ENCODE peak calls at places on chromosomes 3 and 15, in eight cellular contexts. F, I, R, W, N, E, L and A are unnamed samples. For H3K4me1, the result is how much of the 10 kb centered on the place peaks cover.

GRCh38 chr3:71859128-71859519 is 74.2 kb upstream of the PROK2 start:
- DNase-seq in F (no peak), I (peak), R (no peak), W (no peak), N (no peak), E (no peak), L (peak), A (peak)

GRCh38 chr3:40337136-40338108 is 27.9 kb downstream of the EIF1B start:
- DNase-seq in F (no peak), I (no peak), R (no peak), W (no peak), N (no peak), E (no peak), L (no peak), A (no peak)

GRCh38 chr3:71489315-71489761 is 94.2 kb downstream of the FOXP1 start:
- DNase-seq in F (no peak), I (no peak), R (no peak), W (no peak), N (peak), E (no peak), L (no peak), A (peak)

GRCh38 chr3:20141841-20142240 is 44.2 kb downstream of the SGO1 start:
- DNase-seq in F (peak), I (no peak), R (peak), W (peak), N (no peak), E (peak), L (no peak), A (no peak)

GRCh38 chr3:42166214-42166613 is 75.1 kb downstream of the TRAK1 start:
- DNase-seq in F (no peak), I (no peak), R (no peak), W (no peak), N (no peak), E (no peak), L (no peak), A (no peak)

GRCh38 chr3:20066848-20067617 is 26.8 kb downstream of the KAT2B start:
- DNase-seq in F (no peak), I (no peak), R (peak), W (no peak), N (no peak), E (no peak), L (no peak), A (no peak)

GRCh38 chr15:39834256-39834655 is 51.6 kb upstream of the FSIP1 start:
- DNase-seq in F (no peak), I (no peak), R (no peak), W (no peak), N (no peak), E (no peak), L (no peak), A (no peak)

GRCh38 chr15:70447927-70448698 is 315.2 kb downstream of the UACA start:
- DNase-seq in F (no peak), I (no peak), R (no peak), W (peak), N (peak), E (no peak), L (no peak), A (peak)

GRCh38 chr3:158702815-158703481 is 29.3 kb downstream of the RARRES1 start:
- DNase-seq in F (no peak), I (no peak), R (no peak), W (no peak), N (no peak), E (no peak), L (no peak), A (no peak)

GRCh38 chr15:98649621-98649995 is 1.3 kb downstream of the IGF1R start:
- DNase-seq in F (peak), I (no peak), R (peak), W (peak), N (peak), E (no peak), L (peak), A (peak)

GRCh38 chr15:50854594-50855490 is 53.6 kb upstream of the AP4E1 start:
- DNase-seq in F (no peak), I (peak), R (no peak), W (no peak), N (no peak), E (no peak), L (no peak), A (no peak)

GRCh38 chr3:36312351-36312750 is 68.0 kb upstream of the STAC start:
- DNase-seq in F (no peak), I (no peak), R (no peak), W (no peak), N (no peak), E (no peak), L (no peak), A (no peak)

GRCh38 chr3:126253072-126253471 is 72.7 kb upstream of the ALDH1L1 start:
- DNase-seq in F (no peak), I (no peak), R (no peak), W (no peak), N (no peak), E (no peak), L (no peak), A (no peak)

GRCh38 chr3:108420926-108421325 is 89.5 kb downstream of the MYH15 start:
- DNase-seq in F (no peak), I (no peak), R (no peak), W (no peak), N (no peak), E (no peak), L (no peak), A (no peak)

GRCh38 chr15:41897327-41897726 is 3.5 kb upstream of the SPTBN5 start:
- DNase-seq in F (peak), I (no peak), R (no peak), W (no peak), N (no peak), E (no peak), L (no peak), A (no peak)

GRCh38 chr3:100289339-100289738 is 28.5 kb downstream of the TBC1D23 start:
- DNase-seq in F (no peak), I (no peak), R (no peak), W (no peak), N (no peak), E (no peak), L (no peak), A (no peak)

GRCh38 chr15:84598993-84599392 is 1.8 kb upstream of the ZSCAN2 start:
- DNase-seq in F (peak), I (peak), R (no peak), W (peak), N (no peak), E (no peak), L (peak), A (no peak)

GRCh38 chr15:78255421-78256043 is 8.8 kb upstream of the DNAJA4 start:
- DNase-seq in F (no peak), I (no peak), R (no peak), W (no peak), N (no peak), E (no peak), L (no peak), A (no peak)

GRCh38 chr15:78259232-78259631 is 5.1 kb upstream of the DNAJA4 start:
- DNase-seq in F (no peak), I (no peak), R (no peak), W (no peak), N (no peak), E (no peak), L (no peak), A (no peak)

GRCh38 chr15:78257681-78258080 is 6.7 kb upstream of the DNAJA4 start:
- DNase-seq in F (no peak), I (no peak), R (no peak), W (no peak), N (no peak), E (no peak), L (no peak), A (no peak)

GRCh38 chr15:78260489-78260888 is 3.9 kb upstream of the DNAJA4 start:
- DNase-seq in F (no peak), I (no peak), R (no peak), W (no peak), N (no peak), E (no peak), L (no peak), A (no peak)

GRCh38 chr15:78256044-78256437 is 8.3 kb upstream of the DNAJA4 start:
- DNase-seq in F (no peak), I (no peak), R (no peak), W (no peak), N (no peak), E (no peak), L (no peak), A (no peak)
- H3K4me1 ChIP-seq in F (under half), I (under half), R (under half), W (under half), N (under half), E (under half), L (under half), A (under half)

GRCh38 chr3:133934996-133935842 is 39.5 kb upstream of the RAB6B start:
- DNase-seq in F (peak), I (no peak), R (no peak), W (no peak), N (no peak), E (no peak), L (no peak), A (no peak)

GRCh38 chr3:133933097-133934024 is 37.7 kb upstream of the RAB6B start:
- DNase-seq in F (no peak), I (no peak), R (no peak), W (no peak), N (no peak), E (no peak), L (no peak), A (no peak)

GRCh38 chr3:133932009-133932408 is 36.3 kb upstream of the RAB6B start:
- DNase-seq in F (no peak), I (no peak), R (no peak), W (no peak), N (no peak), E (no peak), L (no peak), A (no peak)

GRCh38 chr3:133935843-133936825 is 40.5 kb upstream of the RAB6B start:
- DNase-seq in F (no peak), I (no peak), R (no peak), W (no peak), N (no peak), E (no peak), L (no peak), A (no peak)

DNA sequence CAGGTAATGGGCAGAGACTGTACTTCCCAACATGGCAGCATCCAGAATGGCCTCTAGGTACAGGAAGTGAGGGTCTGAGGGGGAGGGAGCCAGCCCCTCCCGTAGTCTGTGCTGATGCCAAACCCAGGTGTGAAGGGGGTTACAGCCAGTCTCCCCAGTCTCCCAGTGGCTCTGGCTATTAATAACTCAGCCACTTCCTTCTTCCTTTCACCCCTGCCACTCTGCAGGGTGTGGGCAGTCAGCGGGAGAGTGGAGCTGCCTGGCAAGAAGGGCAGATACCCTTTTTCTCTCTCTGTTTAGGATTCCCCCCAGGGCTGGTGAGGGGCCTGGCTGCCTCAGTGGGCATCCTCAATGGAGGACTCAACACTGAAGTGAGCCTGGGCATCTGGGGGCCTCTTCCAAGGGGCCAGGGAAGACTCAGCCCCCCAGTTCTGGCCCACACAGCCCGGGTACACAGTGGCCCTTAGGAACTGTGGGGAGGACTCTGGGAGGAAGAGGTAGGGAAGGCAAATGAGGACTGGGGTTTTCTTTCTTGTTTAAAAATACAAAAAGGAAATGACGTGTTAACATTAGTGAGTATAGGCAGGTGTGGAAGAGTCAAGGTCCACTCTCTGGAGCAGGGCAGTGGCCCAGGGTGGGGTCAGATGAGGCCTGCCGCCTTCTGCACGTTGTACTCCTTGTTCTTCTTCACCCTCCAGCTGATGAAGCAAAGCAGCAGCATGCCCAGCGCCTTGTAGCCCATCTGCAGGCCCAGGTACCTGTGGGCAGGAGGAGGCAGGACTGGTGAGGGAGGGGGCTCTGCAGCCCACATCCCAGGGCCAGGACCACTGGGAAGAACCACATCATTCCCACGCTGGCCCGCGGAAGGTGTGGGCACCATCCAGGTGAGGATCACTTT is 38.6 kb upstream of the RAB6B start:
- DNase-seq in F (peak), I (no peak), R (no peak), W (no peak), N (no peak), E (no peak), L (no peak), A (no peak)
- H3K4me3 ChIP-seq in F (no peak), I (no peak), R (no peak), W (no peak), N (no peak), E (no peak), L (no peak), A (no peak)

GRCh38 chr3:43345246-43345645 is 58.9 kb downstream of the SNRK start:
- DNase-seq in F (no peak), I (no peak), R (no peak), W (no peak), N (no peak), E (no peak), L (no peak), A (no peak)

GRCh38 chr3:43347774-43348173 is 61.4 kb downstream of the SNRK start:
- DNase-seq in F (no peak), I (no peak), R (no peak), W (no peak), N (no peak), E (no peak), L (no peak), A (no peak)

GRCh38 chr3:43345877-43346276 is 59.5 kb downstream of the SNRK start:
- DNase-seq in F (no peak), I (no peak), R (no peak), W (no peak), N (no peak), E (no peak), L (no peak), A (no peak)

GRCh38 chr3:43348852-43349574 is 62.7 kb downstream of the SNRK start:
- DNase-seq in F (no peak), I (no peak), R (no peak), W (no peak), N (no peak), E (no peak), L (no peak), A (no peak)

DNA sequence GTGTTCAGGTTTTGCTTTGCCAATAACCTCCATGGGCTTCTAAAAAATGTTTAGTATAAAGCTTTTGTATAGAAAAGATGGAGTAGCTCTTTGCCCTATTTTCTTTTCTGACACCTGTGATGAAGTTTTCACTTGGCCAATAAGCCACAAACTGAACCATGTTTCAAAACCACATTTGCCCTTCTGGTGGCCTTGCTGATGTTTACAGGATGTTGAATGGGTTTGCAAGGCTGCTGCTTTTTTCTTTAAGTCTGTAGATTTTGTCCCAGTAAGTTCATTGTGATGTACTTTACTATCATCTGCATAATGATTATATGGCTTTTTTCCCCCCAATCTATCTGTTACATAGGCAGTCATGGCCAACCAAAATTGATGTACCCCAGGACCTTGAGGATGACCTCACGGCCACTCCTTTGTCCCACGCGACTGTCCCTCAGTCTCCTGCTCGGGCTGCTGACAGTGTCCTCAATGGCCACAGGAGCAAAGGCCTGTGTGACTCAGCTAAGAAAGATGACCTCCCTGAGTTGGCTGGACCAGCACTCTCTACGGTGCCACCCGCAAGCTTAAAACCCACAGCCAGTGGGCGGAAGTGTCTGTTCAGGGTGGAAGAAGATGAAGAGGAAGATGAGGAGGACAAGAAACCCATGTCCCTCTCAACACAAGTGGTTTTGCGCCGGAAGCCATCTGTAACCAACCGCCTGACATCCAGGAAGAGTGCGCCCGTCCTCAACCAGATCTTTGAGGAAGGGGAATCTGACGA is 60.8 kb downstream of the SNRK start:
- DNase-seq in F (no peak), I (no peak), R (no peak), W (no peak), N (peak), E (no peak), L (no peak), A (peak)
- H3K4me1 ChIP-seq in F (under half), I (under half), R (under half), W (under half), N (half or more), E (under half), L (under half), A (half or more)

GRCh38 chr15:56496635-56497034 is 31.7 kb upstream of the MNS1 start:
- DNase-seq in F (no peak), I (peak), R (no peak), W (no peak), N (no peak), E (peak), L (peak), A (peak)
- H3K4me3 ChIP-seq in F (no peak), I (peak), R (no peak), W (no peak), N (no peak), E (no peak), L (no peak), A (no peak)

DNA sequence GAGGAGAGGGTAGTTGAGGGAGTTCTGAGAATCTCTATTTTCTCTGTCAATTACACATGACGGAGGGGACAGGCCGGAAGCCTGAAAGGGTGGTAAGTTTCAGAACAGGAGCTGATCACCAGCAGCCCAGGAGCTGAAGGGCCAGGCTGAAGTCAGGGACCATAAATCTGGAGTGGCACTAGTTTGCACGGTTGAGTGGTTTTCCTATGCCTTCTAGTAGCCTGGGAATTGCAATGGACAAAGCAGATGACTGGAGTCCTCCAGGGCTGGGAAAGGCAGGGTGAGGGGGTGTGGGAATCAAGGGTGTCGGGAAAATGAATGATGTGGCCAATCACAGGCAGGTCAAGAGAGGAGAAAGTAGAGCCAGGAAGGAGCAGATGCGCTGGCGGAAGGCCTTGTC is 72.5 kb downstream of the MAGEF1 start:
- DNase-seq in F (no peak), I (no peak), R (peak), W (no peak), N (peak), E (no peak), L (no peak), A (no peak)
- H3K4me1 ChIP-seq in F (under half), I (under half), R (under half), W (under half), N (under half), E (under half), L (under half), A (under half)

DNA sequence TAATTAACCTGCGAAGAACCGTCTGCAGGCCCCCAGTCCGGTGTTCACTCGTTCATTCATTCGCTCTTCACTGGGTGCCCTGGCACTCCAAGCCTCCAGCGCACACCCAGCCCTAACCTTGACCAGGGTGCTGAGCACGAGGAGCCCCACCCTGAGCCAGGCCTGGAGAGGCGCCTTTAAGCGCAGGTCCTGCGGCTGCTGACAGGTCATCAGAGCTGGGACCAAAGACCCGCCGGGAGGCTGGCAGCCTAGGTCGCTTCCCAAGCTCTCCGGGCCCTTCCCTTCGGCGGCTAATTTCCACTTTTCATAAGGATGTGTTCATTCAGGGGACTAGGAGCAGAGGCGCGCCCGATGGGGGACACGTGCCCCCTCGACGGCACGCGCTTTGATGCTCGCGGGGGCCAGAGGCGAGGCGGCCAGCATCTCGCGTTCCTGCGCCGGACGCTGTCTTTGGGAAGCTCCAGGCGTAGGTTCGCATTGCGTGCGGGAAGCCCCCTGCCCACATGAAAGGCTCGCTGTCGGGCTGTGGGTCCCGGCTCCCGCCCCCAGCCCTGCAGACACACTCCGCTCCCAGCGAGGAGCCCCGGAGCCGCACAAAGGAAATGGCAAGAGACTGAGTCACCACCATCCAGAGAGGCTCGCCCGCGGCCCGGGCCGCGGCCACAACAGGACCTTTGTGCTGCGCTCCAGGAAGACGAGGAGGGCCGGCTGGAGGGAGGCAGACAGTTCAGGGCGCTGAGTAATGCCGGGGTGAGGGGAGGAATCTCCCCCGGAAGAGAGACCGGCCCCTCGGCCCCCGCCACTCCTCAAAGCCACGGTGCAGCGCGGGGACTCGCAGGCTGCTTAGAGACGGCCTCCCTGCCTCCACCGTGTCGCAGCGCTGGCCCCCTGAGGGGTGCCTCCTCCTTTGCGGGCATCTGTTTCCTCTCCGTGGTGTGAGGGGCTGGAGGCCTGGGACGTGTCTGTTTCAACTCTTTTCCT is 266.4 kb upstream of the HES1 start:
- DNase-seq in F (peak), I (no peak), R (no peak), W (peak), N (no peak), E (no peak), L (peak), A (no peak)
- H3K4me3 ChIP-seq in F (no peak), I (no peak), R (no peak), W (no peak), N (no peak), E (no peak), L (no peak), A (no peak)